ENCODE peak calls at places on chromosomes 5 and 9, in seven cellular contexts. G is heart left ventricle, X is mesendoderm, C is thyroid gland, K is mesenchymal stem cell, Z is esophagus muscularis mucosa, Y is pancreas. I is an unnamed sample. For H3K4me1, the result is how much of the 10 kb centered on the place peaks cover.

GRCh38 chr5:83440826-83441225 is 30.7 kb upstream of the VCAN start:
- DNase-seq in G (no peak), X (no peak), C (no peak), K (peak), Z (no peak), Y (no peak), I (no peak)

GRCh38 chr5:17118631-17119030 is 98.8 kb upstream of the BASP1 start:
- DNase-seq in G (peak), X (peak), C (no peak), K (peak), Z (no peak), Y (no peak), I (no peak)

GRCh38 chr5:33761139-33761538 is 130.7 kb downstream of the ADAMTS12 start:
- DNase-seq in G (no peak), X (peak), C (no peak), K (peak), Z (no peak), Y (no peak), I (no peak)

GRCh38 chr9:27053369-27054057 is 48.0 kb upstream of the LRRC19 start:
- DNase-seq in G (no peak), X (no peak), C (no peak), K (peak), Z (no peak), Y (no peak), I (no peak)

GRCh38 chr5:178074266-178074952 is 38.9 kb upstream of the N4BP3 start:
- DNase-seq in G (no peak), X (peak), C (no peak), K (no peak), Z (no peak), Y (no peak), I (no peak)

GRCh38 chr5:91403404-91403803 is 20.3 kb upstream of the ARRDC3 start:
- DNase-seq in G (no peak), X (no peak), C (no peak), K (no peak), Z (no peak), Y (no peak), I (no peak)

GRCh38 chr5:172622091-172623046 is 18.7 kb upstream of the NEURL1B start:
- DNase-seq in G (no peak), X (peak), C (no peak), K (no peak), Z (no peak), Y (no peak), I (no peak)

GRCh38 chr5:125227333-125228075 is 481.1 kb upstream of the ZNF608 start:
- DNase-seq in G (peak), X (peak), C (peak), K (peak), Z (no peak), Y (no peak), I (no peak)

GRCh38 chr5:137214446-137215189 is 284.5 kb downstream of the SPOCK1 start:
- DNase-seq in G (no peak), X (peak), C (no peak), K (no peak), Z (no peak), Y (no peak), I (no peak)

GRCh38 chr9:38087934-38088925 is 19.2 kb upstream of the SHB start:
- DNase-seq in G (peak), X (peak), C (peak), K (peak), Z (peak), Y (peak), I (peak)

GRCh38 chr5:178224403-178224802 is 8.2 kb downstream of the PHYKPL start:
- DNase-seq in G (no peak), X (no peak), C (no peak), K (no peak), Z (no peak), Y (no peak), I (no peak)

GRCh38 chr9:38008168-38009034 is 60.6 kb downstream of the SHB start:
- DNase-seq in G (peak), X (peak), C (peak), K (peak), Z (no peak), Y (no peak), I (no peak)

GRCh38 chr9:112848316-112849151 is 42.1 kb downstream of the SLC46A2 start:
- DNase-seq in G (no peak), X (no peak), C (no peak), K (no peak), Z (no peak), Y (no peak), I (no peak)

GRCh38 chr9:110835859-110836271 is 167.3 kb downstream of the MUSK start:
- DNase-seq in G (no peak), X (no peak), C (no peak), K (peak), Z (no peak), Y (no peak), I (no peak)

GRCh38 chr9:99966720-99967119 is 60.3 kb downstream of the STX17 start:
- DNase-seq in G (no peak), X (peak), C (peak), K (peak), Z (no peak), Y (no peak), I (no peak)

GRCh38 chr5:109950634-109951033 is 260.9 kb downstream of the MAN2A1 start:
- DNase-seq in G (no peak), X (no peak), C (no peak), K (no peak), Z (no peak), Y (no peak), I (no peak)

GRCh38 chr5:64594601-64595518 is 89.0 kb downstream of the RGS7BP start:
- DNase-seq in G (no peak), X (peak), C (no peak), K (peak), Z (no peak), Y (no peak), I (no peak)

GRCh38 chr9:34710023-34710422 is at the start of gene CCL21:
- DNase-seq in G (peak), X (no peak), C (peak), K (no peak), Z (no peak), Y (peak), I (no peak)

GRCh38 chr5:93150311-93151012 is 430.6 kb downstream of the NR2F1-AS1 start:
- DNase-seq in G (no peak), X (no peak), C (no peak), K (no peak), Z (no peak), Y (no peak), I (no peak)

GRCh38 chr9:22040760-22041159 is 31.7 kb upstream of the CDKN2B start:
- DNase-seq in G (no peak), X (no peak), C (no peak), K (peak), Z (no peak), Y (no peak), I (no peak)

GRCh38 chr9:70352356-70352755 is 62.1 kb downstream of the KLF9 start:
- DNase-seq in G (no peak), X (no peak), C (no peak), K (peak), Z (no peak), Y (no peak), I (no peak)

GRCh38 chr5:152532714-152533113 is 127.6 kb upstream of the NMUR2 start:
- DNase-seq in G (no peak), X (peak), C (no peak), K (peak), Z (no peak), Y (no peak), I (no peak)

GRCh38 chr5:161256957-161257356 is 289.6 kb downstream of the GABRB2 start:
- DNase-seq in G (no peak), X (no peak), C (no peak), K (no peak), Z (no peak), Y (no peak), I (no peak)

GRCh38 chr5:56648460-56649034 is 166.8 kb upstream of the MAP3K1 start:
- DNase-seq in G (no peak), X (no peak), C (no peak), K (no peak), Z (no peak), Y (no peak), I (no peak)

GRCh38 chr5:83473344-83474169 is 2.0 kb downstream of the VCAN start:
- DNase-seq in G (peak), X (peak), C (peak), K (peak), Z (peak), Y (peak), I (peak)

GRCh38 chr5:90548069-90548593 is 10.5 kb upstream of the ADGRV1 start:
- DNase-seq in G (peak), X (peak), C (peak), K (no peak), Z (no peak), Y (peak), I (no peak)

GRCh38 chr5:150073086-150073625 is 13.2 kb downstream of the CSF1R start:
- DNase-seq in G (no peak), X (no peak), C (no peak), K (no peak), Z (no peak), Y (no peak), I (no peak)

GRCh38 chr5:97425511-97425910 is 242.5 kb upstream of the RIOK2 start:
- DNase-seq in G (no peak), X (peak), C (no peak), K (no peak), Z (no peak), Y (no peak), I (no peak)

GRCh38 chr5:173679909-173680626 is 63.6 kb upstream of the BOD1 start:
- DNase-seq in G (no peak), X (no peak), C (no peak), K (peak), Z (no peak), Y (peak), I (no peak)

GRCh38 chr9:116471943-116472506 is 215.1 kb upstream of the TRIM32 start:
- DNase-seq in G (no peak), X (peak), C (no peak), K (no peak), Z (peak), Y (no peak), I (no peak)

GRCh38 chr5:1552469-1553255 is 28.9 kb upstream of the LPCAT1 start:
- DNase-seq in G (no peak), X (no peak), C (peak), K (no peak), Z (peak), Y (no peak), I (no peak)

GRCh38 chr5:122880749-122881148 is 35.3 kb downstream of the SNX24 start:
- DNase-seq in G (no peak), X (no peak), C (no peak), K (no peak), Z (no peak), Y (no peak), I (no peak)

GRCh38 chr9:13181652-13182051 is 97.8 kb downstream of the MPDZ start:
- DNase-seq in G (no peak), X (peak), C (no peak), K (peak), Z (no peak), Y (no peak), I (no peak)
- H3K27ac ChIP-seq in G (no peak), X (no peak), C (no peak), K (no peak), Z (no peak), Y (no peak), I (no peak)

GRCh38 chr5:168298949-168299348 is 7.5 kb downstream of the WWC1 start:
- DNase-seq in G (no peak), X (no peak), C (no peak), K (no peak), Z (no peak), Y (no peak), I (no peak)
- H3K4me1 ChIP-seq in G (under half), X (under half), C (half or more), K (under half), Z (under half), Y (under half), I (under half)

GRCh38 chr5:112706446-112707016 is 31.2 kb upstream of the APC start:
- DNase-seq in G (no peak), X (no peak), C (no peak), K (no peak), Z (no peak), Y (no peak), I (no peak)

GRCh38 chr5:112709416-112709815 is 28.3 kb upstream of the APC start:
- DNase-seq in G (no peak), X (no peak), C (no peak), K (peak), Z (peak), Y (no peak), I (no peak)

GRCh38 chr5:112707187-112708179 is 30.2 kb upstream of the APC start:
- DNase-seq in G (peak), X (peak), C (peak), K (peak), Z (peak), Y (peak), I (peak)

GRCh38 chr5:112710896-112711295 is 26.8 kb upstream of the APC start:
- DNase-seq in G (no peak), X (peak), C (no peak), K (no peak), Z (peak), Y (no peak), I (no peak)

GRCh38 chr5:112711436-112711835 is 26.2 kb upstream of the APC start:
- DNase-seq in G (no peak), X (peak), C (no peak), K (no peak), Z (peak), Y (no peak), I (no peak)
- H3K27ac ChIP-seq in G (no peak), X (peak), C (no peak), K (no peak), Z (no peak), Y (no peak), I (no peak)

DNA sequence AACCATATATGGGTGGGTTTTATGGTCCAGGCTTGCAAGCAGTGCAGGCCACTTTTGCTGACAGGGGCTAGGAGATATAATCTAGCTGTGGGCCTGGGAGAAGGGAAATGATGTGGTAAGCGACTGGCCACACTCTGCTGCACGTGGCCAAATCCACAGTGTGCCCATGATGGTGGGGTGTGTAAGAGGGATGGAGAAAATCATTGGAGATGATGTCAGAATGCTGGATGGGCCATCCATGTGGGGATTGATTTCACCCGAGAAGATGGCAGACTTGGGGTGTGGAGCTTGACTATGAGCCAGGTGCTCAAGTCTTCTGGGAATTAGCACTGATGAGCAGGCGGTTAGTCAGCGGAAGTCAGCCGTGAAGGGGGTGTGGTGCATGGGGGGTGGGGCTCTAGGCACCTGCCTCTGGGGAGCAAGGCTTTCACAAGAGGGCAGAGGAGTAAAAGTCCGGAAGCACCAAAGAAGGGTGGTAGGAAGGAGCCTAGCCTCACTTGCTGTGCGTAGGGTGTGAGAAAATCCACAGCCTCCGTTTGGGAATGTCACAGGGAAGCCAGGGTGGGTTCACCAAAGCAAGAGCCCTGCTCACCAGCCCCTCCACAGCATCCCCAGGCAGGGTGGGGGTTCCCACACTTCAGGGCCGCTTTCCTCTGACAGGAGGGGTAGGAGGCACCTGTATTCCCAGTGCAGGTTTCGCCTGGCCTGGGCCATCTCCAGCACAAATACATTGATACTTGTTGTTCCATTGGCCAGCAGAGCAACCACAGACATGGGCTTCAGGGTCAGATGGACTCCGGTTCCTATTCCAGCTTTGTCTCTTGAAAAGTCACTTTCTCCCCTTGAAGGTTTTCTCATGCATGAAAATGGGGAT is 44.5 kb upstream of the ANGPTL2 start:
- DNase-seq in G (no peak), X (no peak), C (no peak), K (no peak), Z (peak), Y (no peak), I (no peak)
- H3K4me1 ChIP-seq in G (under half), X (under half), C (under half), K (under half), Z (under half), Y (under half), I (under half)

I was measured in CD8-positive, alpha-beta memory T cell.